ENCODE peak calls at places on chromosomes 11 and 22, in five cellular contexts. One of them, this sample, is unnamed.

GRCh38 chr11:92411431-92411830 is 186.8 kb downstream of the FAT3 start:
- DNase-seq in GM12878: no peak
- DNase-seq in K562: no peak
- DNase-seq in SK-N-SH: no peak
- DNase-seq in HepG2: no peak
- DNase-seq in this sample: no peak

GRCh38 chr11:100927579-100927978 is 202.0 kb downstream of the PGR start:
- DNase-seq in HepG2: no peak
- DNase-seq in SK-N-SH: no peak
- DNase-seq in K562: no peak
- DNase-seq in GM12878: no peak
- DNase-seq in this sample: no peak

GRCh38 chr11:132408877-132409276 is 1038.5 kb downstream of the NTM start:
- DNase-seq in GM12878: peak; percentile 36
- DNase-seq in K562: no peak
- DNase-seq in HepG2: no peak
- DNase-seq in SK-N-SH: no peak
- DNase-seq in this sample: no peak

GRCh38 chr22:17064498-17065100 is 20.2 kb upstream of the IL17RA start:
- DNase-seq in GM12878: no peak
- DNase-seq in K562: no peak
- DNase-seq in SK-N-SH: no peak
- DNase-seq in HepG2: no peak
- DNase-seq in this sample: no peak

GRCh38 chr11:94134651-94135512 is 6.2 kb downstream of the PANX1 start:
- DNase-seq in HepG2: no peak
- DNase-seq in SK-N-SH: no peak
- DNase-seq in K562: peak; percentile 76
- DNase-seq in GM12878: no peak
- DNase-seq in this sample: no peak

GRCh38 chr11:111676878-111677585 is 74.8 kb downstream of the SIK2 start:
- DNase-seq in SK-N-SH: no peak
- DNase-seq in HepG2: no peak
- DNase-seq in GM12878: no peak
- DNase-seq in K562: no peak
- DNase-seq in this sample: peak; percentile 29

GRCh38 chr11:10622108-10622507 is 53.6 kb upstream of the LYVE1 start:
- DNase-seq in HepG2: no peak
- DNase-seq in K562: no peak
- DNase-seq in GM12878: no peak
- DNase-seq in SK-N-SH: no peak
- DNase-seq in this sample: no peak

GRCh38 chr11:120034176-120034575 is 103.7 kb downstream of the TRIM29 start:
- DNase-seq in K562: no peak
- DNase-seq in SK-N-SH: no peak
- DNase-seq in GM12878: no peak
- DNase-seq in HepG2: no peak
- DNase-seq in this sample: no peak

GRCh38 chr11:121810291-121810690 is 305.7 kb downstream of the BLID start:
- DNase-seq in HepG2: no peak
- DNase-seq in K562: no peak
- DNase-seq in SK-N-SH: no peak
- DNase-seq in GM12878: no peak
- DNase-seq in this sample: no peak

GRCh38 chr11:43508511-43508918 is 149.8 kb downstream of the TTC17 start:
- DNase-seq in K562: no peak
- DNase-seq in HepG2: no peak
- DNase-seq in GM12878: no peak
- DNase-seq in SK-N-SH: no peak
- DNase-seq in this sample: no peak

GRCh38 chr11:115741376-115741775 is 237.2 kb upstream of the CADM1 start:
- DNase-seq in GM12878: no peak
- DNase-seq in HepG2: no peak
- DNase-seq in SK-N-SH: no peak
- DNase-seq in K562: no peak
- DNase-seq in this sample: no peak

GRCh38 chr11:109490953-109491733 is 69.2 kb downstream of the C11orf87 start:
- DNase-seq in GM12878: no peak
- DNase-seq in K562: no peak
- DNase-seq in SK-N-SH: no peak
- DNase-seq in HepG2: no peak
- DNase-seq in this sample: no peak

GRCh38 chr11:75350743-75351540 is 519 bp downstream of the ARRB1 start:
- DNase-seq in K562: peak; percentile 74
- DNase-seq in HepG2: no peak
- DNase-seq in GM12878: no peak
- DNase-seq in SK-N-SH: peak; percentile 67
- DNase-seq in this sample: no peak

GRCh38 chr22:38861170-38861874 is 10.7 kb downstream of the CBX6 start:
- DNase-seq in HepG2: no peak
- DNase-seq in GM12878: no peak
- DNase-seq in SK-N-SH: no peak
- DNase-seq in K562: no peak
- DNase-seq in this sample: no peak

GRCh38 chr11:60987577-60988277 is 16.2 kb downstream of the CD6 start:
- DNase-seq in GM12878: no peak
- DNase-seq in K562: no peak
- DNase-seq in HepG2: no peak
- DNase-seq in SK-N-SH: no peak
- DNase-seq in this sample: no peak

GRCh38 chr11:34618406-34618805 is 2.5 kb upstream of the EHF start:
- DNase-seq in SK-N-SH: no peak
- DNase-seq in GM12878: no peak
- DNase-seq in HepG2: no peak
- DNase-seq in K562: no peak
- DNase-seq in this sample: no peak

GRCh38 chr11:122108192-122108799 is 7.7 kb downstream of the BLID start:
- DNase-seq in HepG2: peak; percentile 29
- DNase-seq in K562: peak; percentile 20
- DNase-seq in SK-N-SH: no peak
- DNase-seq in GM12878: no peak
- DNase-seq in this sample: peak; percentile 57

GRCh38 chr22:50445071-50445879 is 29.6 kb downstream of the SBF1 start:
- DNase-seq in HepG2: no peak
- DNase-seq in SK-N-SH: peak; percentile 43
- DNase-seq in GM12878: no peak
- DNase-seq in K562: no peak
- DNase-seq in this sample: no peak

GRCh38 chr11:122850076-122850631 is 11.9 kb downstream of the CRTAM start:
- DNase-seq in GM12878: no peak
- DNase-seq in SK-N-SH: no peak
- DNase-seq in HepG2: no peak
- DNase-seq in K562: no peak
- DNase-seq in this sample: no peak

GRCh38 chr22:27399161-27399560 is 402.4 kb downstream of the MN1 start:
- DNase-seq in HepG2: no peak
- DNase-seq in GM12878: no peak
- DNase-seq in K562: no peak
- DNase-seq in SK-N-SH: peak; percentile 45
- DNase-seq in this sample: no peak

GRCh38 chr11:3197878-3198528 is 20.6 kb downstream of the MRGPRG start:
- DNase-seq in HepG2: no peak
- DNase-seq in GM12878: no peak
- DNase-seq in SK-N-SH: peak; percentile 36
- DNase-seq in K562: no peak
- DNase-seq in this sample: no peak

GRCh38 chr22:43039800-43040199 is 24.9 kb upstream of the PACSIN2 start:
- DNase-seq in HepG2: peak; percentile 25
- DNase-seq in K562: no peak
- DNase-seq in SK-N-SH: no peak
- DNase-seq in GM12878: no peak
- DNase-seq in this sample: no peak

GRCh38 chr11:126111458-126112116 is 48.9 kb upstream of the CDON start:
- DNase-seq in GM12878: no peak
- DNase-seq in K562: no peak
- DNase-seq in SK-N-SH: peak; percentile 84
- DNase-seq in HepG2: no peak
- DNase-seq in this sample: no peak

GRCh38 chr11:111427471-111427912 is 48.4 kb upstream of the POU2AF1 start:
- DNase-seq in GM12878: no peak
- DNase-seq in SK-N-SH: peak; percentile 59
- DNase-seq in K562: peak; percentile 27
- DNase-seq in HepG2: peak; percentile 13
- DNase-seq in this sample: no peak

GRCh38 chr11:69308936-69309799 is 15.2 kb downstream of the MYEOV start:
- DNase-seq in GM12878: no peak
- DNase-seq in K562: no peak
- DNase-seq in HepG2: no peak
- DNase-seq in SK-N-SH: peak; percentile 22
- DNase-seq in this sample: no peak

GRCh38 chr22:44351685-44352377 is 39.1 kb upstream of the SHISAL1 start:
- DNase-seq in SK-N-SH: peak; percentile 49
- DNase-seq in HepG2: no peak
- DNase-seq in GM12878: no peak
- DNase-seq in K562: no peak
- DNase-seq in this sample: no peak

GRCh38 chr22:36687516-36687915 is 16.0 kb downstream of the CACNG2 start:
- DNase-seq in K562: no peak
- DNase-seq in HepG2: no peak
- DNase-seq in GM12878: no peak
- DNase-seq in SK-N-SH: no peak
- DNase-seq in this sample: no peak

GRCh38 chr11:11909727-11910126 is 68.0 kb downstream of the USP47 start:
- DNase-seq in SK-N-SH: no peak
- DNase-seq in HepG2: no peak
- DNase-seq in GM12878: no peak
- DNase-seq in K562: no peak
- DNase-seq in this sample: no peak
- H3K9ac ChIP-seq in SK-N-SH: no peak overlapping the region
- H3K9ac ChIP-seq in HepG2: no peak overlapping the region
- H3K9ac ChIP-seq in GM12878: no peak overlapping the region
- H3K9ac ChIP-seq in K562: no peak overlapping the region
- H3K9ac ChIP-seq in this sample: no peak overlapping the region

GRCh38 chr11:1896895-1897294 is 5.2 kb upstream of the PRR33 start:
- DNase-seq in SK-N-SH: no peak
- DNase-seq in HepG2: no peak
- DNase-seq in K562: no peak
- DNase-seq in GM12878: no peak
- DNase-seq in this sample: no peak
- TF ChIP-seq ZBTB33 in SK-N-SH: no peak
- TF ChIP-seq ZBTB33 in HepG2: no peak
- TF ChIP-seq ZBTB33 in K562: no peak
- TF ChIP-seq ZBTB33 in GM12878: no peak
- TF ChIP-seq ZBTB33 in this sample: no peak

GRCh38 chr22:46557736-46558480 is 20.5 kb upstream of the CELSR1 start:
- DNase-seq in GM12878: no peak
- DNase-seq in K562: no peak
- DNase-seq in SK-N-SH: no peak
- DNase-seq in HepG2: no peak
- DNase-seq in this sample: no peak

GRCh38 chr22:46560696-46561295 is 23.4 kb upstream of the CELSR1 start:
- DNase-seq in SK-N-SH: no peak
- DNase-seq in HepG2: no peak
- DNase-seq in K562: no peak
- DNase-seq in GM12878: no peak
- DNase-seq in this sample: no peak

GRCh38 chr22:46564084-46564714 is 26.8 kb upstream of the CELSR1 start:
- DNase-seq in K562: no peak
- DNase-seq in GM12878: no peak
- DNase-seq in HepG2: no peak
- DNase-seq in SK-N-SH: peak; percentile 81
- DNase-seq in this sample: no peak

GRCh38 chr22:46563381-46564083 is 26.1 kb upstream of the CELSR1 start:
- DNase-seq in SK-N-SH: peak; percentile 85
- DNase-seq in GM12878: no peak
- DNase-seq in K562: peak; percentile 79
- DNase-seq in HepG2: peak; percentile 64
- DNase-seq in this sample: peak; percentile 57

GRCh38 chr22:46561435-46561905 is 24.1 kb upstream of the CELSR1 start:
- DNase-seq in GM12878: peak; percentile 42
- DNase-seq in K562: peak; percentile 34
- DNase-seq in HepG2: peak; percentile 76
- DNase-seq in SK-N-SH: peak; percentile 63
- DNase-seq in this sample: peak; percentile 87
- H3K9ac ChIP-seq in GM12878: peak overlapping the region; percentile 34
- H3K9ac ChIP-seq in K562: no peak overlapping the region
- H3K9ac ChIP-seq in HepG2: no peak overlapping the region
- H3K9ac ChIP-seq in SK-N-SH: no peak overlapping the region
- H3K9ac ChIP-seq in this sample: peak overlapping the region; percentile 60

GRCh38 chr11:15896544-15896943 is 459.8 kb downstream of the SOX6 start:
- DNase-seq in SK-N-SH: no peak
- DNase-seq in HepG2: no peak
- DNase-seq in K562: no peak
- DNase-seq in GM12878: no peak
- DNase-seq in this sample: no peak

GRCh38 chr11:15889353-15889752 is 467.0 kb downstream of the SOX6 start:
- DNase-seq in K562: peak; percentile 52
- DNase-seq in SK-N-SH: no peak
- DNase-seq in GM12878: no peak
- DNase-seq in HepG2: no peak
- DNase-seq in this sample: no peak

GRCh38 chr11:15896026-15896425 is 460.3 kb downstream of the SOX6 start:
- DNase-seq in GM12878: no peak
- DNase-seq in SK-N-SH: no peak
- DNase-seq in HepG2: no peak
- DNase-seq in K562: no peak
- DNase-seq in this sample: no peak

GRCh38 chr11:15889972-15890371 is 466.4 kb downstream of the SOX6 start:
- DNase-seq in HepG2: no peak
- DNase-seq in SK-N-SH: no peak
- DNase-seq in K562: no peak
- DNase-seq in GM12878: no peak
- DNase-seq in this sample: no peak

GRCh38 chr11:15893080-15893492 is 463.3 kb downstream of the SOX6 start:
- DNase-seq in SK-N-SH: peak; percentile 50
- DNase-seq in K562: peak; percentile 35
- DNase-seq in HepG2: no peak
- DNase-seq in GM12878: no peak
- DNase-seq in this sample: no peak
- TF ChIP-seq ZBTB33 in SK-N-SH: no peak
- TF ChIP-seq ZBTB33 in K562: no peak
- TF ChIP-seq ZBTB33 in HepG2: no peak
- TF ChIP-seq ZBTB33 in GM12878: no peak
- TF ChIP-seq ZBTB33 in this sample: no peak

GRCh38 chr22:22689621-22690345 is 45.4 kb downstream of the GGTLC2 start:
- DNase-seq in SK-N-SH: no peak
- DNase-seq in HepG2: no peak
- DNase-seq in K562: no peak
- DNase-seq in GM12878: no peak
- DNase-seq in this sample: no peak

GRCh38 chr22:22685586-22685985 is 41.2 kb downstream of the GGTLC2 start:
- DNase-seq in HepG2: no peak
- DNase-seq in K562: no peak
- DNase-seq in GM12878: no peak
- DNase-seq in SK-N-SH: no peak
- DNase-seq in this sample: no peak

GRCh38 chr22:22691055-22691454 is 46.6 kb downstream of the GGTLC2 start:
- DNase-seq in SK-N-SH: no peak
- DNase-seq in K562: no peak
- DNase-seq in HepG2: no peak
- DNase-seq in GM12878: no peak
- DNase-seq in this sample: no peak

GRCh38 chr22:22684605-22685561 is 40.5 kb downstream of the GGTLC2 start:
- DNase-seq in SK-N-SH: no peak
- DNase-seq in K562: peak; percentile 86
- DNase-seq in GM12878: no peak
- DNase-seq in HepG2: no peak
- DNase-seq in this sample: no peak

GRCh38 chr22:22687638-22688500 is 43.5 kb downstream of the GGTLC2 start:
- DNase-seq in GM12878: no peak
- DNase-seq in HepG2: peak; percentile 43
- DNase-seq in K562: peak; percentile 93
- DNase-seq in SK-N-SH: peak; percentile 60
- DNase-seq in this sample: no peak
- H3K9ac ChIP-seq in GM12878: no peak overlapping the region
- H3K9ac ChIP-seq in HepG2: no peak overlapping the region
- H3K9ac ChIP-seq in K562: no peak overlapping the region
- H3K9ac ChIP-seq in SK-N-SH: no peak overlapping the region
- H3K9ac ChIP-seq in this sample: no peak overlapping the region